ENCODE peak calls at places on chromosomes 7 and 10, in eight cellular contexts. One of them, this sample, is unnamed.
A peak's percentile ranks its signal among the peaks of the same experiment; 100 is the strongest.

GRCh38 chr7:91151916-91152315 is 112.3 kb upstream of the FZD1 start:
- DNase-seq in activated CD4-positive, CD25-positive, alpha-beta regulatory T cell: no peak
- DNase-seq in endothelial cell: no peak
- DNase-seq in ecto neural progenitor cell: no peak
- DNase-seq in EH: no peak
- DNase-seq in Calu3: no peak
- DNase-seq in astrocyte of the hippocampus: no peak
- DNase-seq in activated gamma-delta T cell: no peak
- DNase-seq in this sample: peak; percentile 28

GRCh38 chr7:51569176-51569575 is 252.6 kb upstream of the COBL start:
- DNase-seq in activated CD4-positive, CD25-positive, alpha-beta regulatory T cell: no peak
- DNase-seq in endothelial cell: no peak
- DNase-seq in ecto neural progenitor cell: no peak
- DNase-seq in EH: no peak
- DNase-seq in Calu3: no peak
- DNase-seq in astrocyte of the hippocampus: no peak
- DNase-seq in activated gamma-delta T cell: no peak
- DNase-seq in this sample: no peak

GRCh38 chr7:150947761-150948680 is 30.1 kb downstream of the KCNH2 start:
- DNase-seq in activated CD4-positive, CD25-positive, alpha-beta regulatory T cell: no peak
- DNase-seq in endothelial cell: no peak
- DNase-seq in ecto neural progenitor cell: peak; percentile 49
- DNase-seq in EH: no peak
- DNase-seq in Calu3: no peak
- DNase-seq in astrocyte of the hippocampus: no peak
- DNase-seq in activated gamma-delta T cell: no peak
- DNase-seq in this sample: no peak

GRCh38 chr10:51699145-51699474 is 285 bp downstream of the CSTF2T start:
- DNase-seq in activated CD4-positive, CD25-positive, alpha-beta regulatory T cell: no peak
- DNase-seq in endothelial cell: no peak
- DNase-seq in ecto neural progenitor cell: no peak
- DNase-seq in EH: no peak
- DNase-seq in Calu3: no peak
- DNase-seq in astrocyte of the hippocampus: no peak
- DNase-seq in activated gamma-delta T cell: no peak
- DNase-seq in this sample: no peak

GRCh38 chr10:57142925-57143576 is 782.0 kb upstream of the ZWINT start:
- DNase-seq in activated CD4-positive, CD25-positive, alpha-beta regulatory T cell: no peak
- DNase-seq in endothelial cell: no peak
- DNase-seq in ecto neural progenitor cell: no peak
- DNase-seq in EH: no peak
- DNase-seq in Calu3: no peak
- DNase-seq in astrocyte of the hippocampus: no peak
- DNase-seq in activated gamma-delta T cell: no peak
- DNase-seq in this sample: no peak

GRCh38 chr7:26449175-26450165 is 157.8 kb downstream of the SNX10 start:
- DNase-seq in activated CD4-positive, CD25-positive, alpha-beta regulatory T cell: no peak
- DNase-seq in endothelial cell: no peak
- DNase-seq in ecto neural progenitor cell: no peak
- DNase-seq in EH: peak; percentile 82
- DNase-seq in Calu3: peak; percentile 31
- DNase-seq in astrocyte of the hippocampus: peak; percentile 67
- DNase-seq in activated gamma-delta T cell: no peak
- DNase-seq in this sample: no peak

GRCh38 chr10:69728335-69728861 is 73.3 kb upstream of the COL13A1 start:
- DNase-seq in activated CD4-positive, CD25-positive, alpha-beta regulatory T cell: no peak
- DNase-seq in endothelial cell: no peak
- DNase-seq in ecto neural progenitor cell: no peak
- DNase-seq in EH: peak; percentile 88
- DNase-seq in Calu3: no peak
- DNase-seq in astrocyte of the hippocampus: peak; percentile 26
- DNase-seq in activated gamma-delta T cell: no peak
- DNase-seq in this sample: no peak

GRCh38 chr10:131001438-131001837 is 310.1 kb downstream of the TCERG1L start:
- DNase-seq in activated CD4-positive, CD25-positive, alpha-beta regulatory T cell: no peak
- DNase-seq in endothelial cell: no peak
- DNase-seq in ecto neural progenitor cell: no peak
- DNase-seq in EH: no peak
- DNase-seq in Calu3: no peak
- DNase-seq in astrocyte of the hippocampus: no peak
- DNase-seq in activated gamma-delta T cell: no peak
- DNase-seq in this sample: no peak

GRCh38 chr7:141074162-141074989 is 512 bp downstream of the TMEM178B start:
- DNase-seq in activated CD4-positive, CD25-positive, alpha-beta regulatory T cell: no peak
- DNase-seq in endothelial cell: peak; percentile 38
- DNase-seq in ecto neural progenitor cell: peak; percentile 68
- DNase-seq in EH: no peak
- DNase-seq in Calu3: peak; percentile 35
- DNase-seq in astrocyte of the hippocampus: peak; percentile 62
- DNase-seq in activated gamma-delta T cell: no peak
- DNase-seq in this sample: peak; percentile 82

GRCh38 chr10:100506596-100507356 is 12.9 kb downstream of the SEC31B start:
- DNase-seq in activated CD4-positive, CD25-positive, alpha-beta regulatory T cell: no peak
- DNase-seq in endothelial cell: no peak
- DNase-seq in ecto neural progenitor cell: no peak
- DNase-seq in EH: peak; percentile 88
- DNase-seq in Calu3: no peak
- DNase-seq in astrocyte of the hippocampus: no peak
- DNase-seq in activated gamma-delta T cell: no peak
- DNase-seq in this sample: no peak

GRCh38 chr7:82331234-82331633 is 112.3 kb downstream of the CACNA2D1 start:
- DNase-seq in activated CD4-positive, CD25-positive, alpha-beta regulatory T cell: no peak
- DNase-seq in endothelial cell: no peak
- DNase-seq in ecto neural progenitor cell: no peak
- DNase-seq in EH: peak; percentile 11
- DNase-seq in Calu3: no peak
- DNase-seq in astrocyte of the hippocampus: no peak
- DNase-seq in activated gamma-delta T cell: no peak
- DNase-seq in this sample: no peak

GRCh38 chr7:134832367-134832766 is 52.9 kb downstream of the CALD1 start:
- DNase-seq in activated CD4-positive, CD25-positive, alpha-beta regulatory T cell: no peak
- DNase-seq in endothelial cell: no peak
- DNase-seq in ecto neural progenitor cell: no peak
- DNase-seq in EH: no peak
- DNase-seq in Calu3: no peak
- DNase-seq in astrocyte of the hippocampus: no peak
- DNase-seq in activated gamma-delta T cell: no peak
- DNase-seq in this sample: no peak

GRCh38 chr10:132388901-132389630 is 7.9 kb upstream of the PWWP2B start:
- DNase-seq in activated CD4-positive, CD25-positive, alpha-beta regulatory T cell: no peak
- DNase-seq in endothelial cell: no peak
- DNase-seq in ecto neural progenitor cell: no peak
- DNase-seq in EH: no peak
- DNase-seq in Calu3: no peak
- DNase-seq in astrocyte of the hippocampus: no peak
- DNase-seq in activated gamma-delta T cell: no peak
- DNase-seq in this sample: no peak

GRCh38 chr10:114408112-114408967 is 4.0 kb upstream of the AFAP1L2 start:
- DNase-seq in activated CD4-positive, CD25-positive, alpha-beta regulatory T cell: no peak
- DNase-seq in endothelial cell: no peak
- DNase-seq in ecto neural progenitor cell: no peak
- DNase-seq in EH: no peak
- DNase-seq in Calu3: no peak
- DNase-seq in astrocyte of the hippocampus: no peak
- DNase-seq in activated gamma-delta T cell: no peak
- DNase-seq in this sample: no peak

GRCh38 chr10:42753126-42753506 is 29.5 kb upstream of the BMS1 start:
- DNase-seq in activated CD4-positive, CD25-positive, alpha-beta regulatory T cell: peak; percentile 61
- DNase-seq in endothelial cell: peak; percentile 90
- DNase-seq in ecto neural progenitor cell: peak; percentile 87
- DNase-seq in EH: peak; percentile 71
- DNase-seq in Calu3: peak; percentile 92
- DNase-seq in astrocyte of the hippocampus: peak; percentile 88
- DNase-seq in activated gamma-delta T cell: peak; percentile 24
- DNase-seq in this sample: peak; percentile 54

GRCh38 chr10:33160151-33160550 is 174.3 kb downstream of the NRP1 start:
- DNase-seq in activated CD4-positive, CD25-positive, alpha-beta regulatory T cell: no peak
- DNase-seq in endothelial cell: no peak
- DNase-seq in ecto neural progenitor cell: no peak
- DNase-seq in EH: no peak
- DNase-seq in Calu3: no peak
- DNase-seq in astrocyte of the hippocampus: peak; percentile 60
- DNase-seq in activated gamma-delta T cell: no peak
- DNase-seq in this sample: no peak

GRCh38 chr7:47587389-47587788 is 5.5 kb upstream of the TNS3 start:
- DNase-seq in activated CD4-positive, CD25-positive, alpha-beta regulatory T cell: no peak
- DNase-seq in endothelial cell: no peak
- DNase-seq in ecto neural progenitor cell: no peak
- DNase-seq in EH: peak; percentile 70
- DNase-seq in Calu3: no peak
- DNase-seq in astrocyte of the hippocampus: no peak
- DNase-seq in activated gamma-delta T cell: no peak
- DNase-seq in this sample: no peak

GRCh38 chr10:30384791-30385201 is 35.7 kb upstream of the MTPAP start:
- DNase-seq in activated CD4-positive, CD25-positive, alpha-beta regulatory T cell: no peak
- DNase-seq in endothelial cell: peak; percentile 19
- DNase-seq in ecto neural progenitor cell: peak; percentile 71
- DNase-seq in EH: peak; percentile 40
- DNase-seq in Calu3: peak; percentile 50
- DNase-seq in astrocyte of the hippocampus: peak; percentile 58
- DNase-seq in activated gamma-delta T cell: no peak
- DNase-seq in this sample: peak; percentile 76

GRCh38 chr10:103808784-103809183 is 46.6 kb downstream of the SH3PXD2A start:
- DNase-seq in activated CD4-positive, CD25-positive, alpha-beta regulatory T cell: no peak
- DNase-seq in endothelial cell: no peak
- DNase-seq in ecto neural progenitor cell: no peak
- DNase-seq in EH: no peak
- DNase-seq in Calu3: no peak
- DNase-seq in astrocyte of the hippocampus: no peak
- DNase-seq in activated gamma-delta T cell: no peak
- DNase-seq in this sample: no peak

GRCh38 chr10:119812684-119813083 is 60.0 kb downstream of the MCMBP start:
- DNase-seq in activated CD4-positive, CD25-positive, alpha-beta regulatory T cell: no peak
- DNase-seq in endothelial cell: no peak
- DNase-seq in ecto neural progenitor cell: no peak
- DNase-seq in EH: no peak
- DNase-seq in Calu3: no peak
- DNase-seq in astrocyte of the hippocampus: no peak
- DNase-seq in activated gamma-delta T cell: no peak
- DNase-seq in this sample: no peak

GRCh38 chr7:130891254-130892094 is 157.5 kb upstream of the KLF14 start:
- DNase-seq in activated CD4-positive, CD25-positive, alpha-beta regulatory T cell: no peak
- DNase-seq in endothelial cell: no peak
- DNase-seq in ecto neural progenitor cell: no peak
- DNase-seq in EH: peak; percentile 98
- DNase-seq in Calu3: no peak
- DNase-seq in astrocyte of the hippocampus: peak; percentile 96
- DNase-seq in activated gamma-delta T cell: no peak
- DNase-seq in this sample: peak; percentile 91

GRCh38 chr7:71021049-71021448 is 110.9 kb upstream of the GALNT17 start:
- DNase-seq in activated CD4-positive, CD25-positive, alpha-beta regulatory T cell: no peak
- DNase-seq in endothelial cell: no peak
- DNase-seq in ecto neural progenitor cell: no peak
- DNase-seq in EH: no peak
- DNase-seq in Calu3: no peak
- DNase-seq in astrocyte of the hippocampus: no peak
- DNase-seq in activated gamma-delta T cell: no peak
- DNase-seq in this sample: no peak

GRCh38 chr10:46787321-46787615 is 124.0 kb upstream of the PTPN20 start:
- DNase-seq in activated CD4-positive, CD25-positive, alpha-beta regulatory T cell: no peak
- DNase-seq in endothelial cell: no peak
- DNase-seq in ecto neural progenitor cell: no peak
- DNase-seq in EH: peak; percentile 76
- DNase-seq in Calu3: peak; percentile 57
- DNase-seq in astrocyte of the hippocampus: peak; percentile 53
- DNase-seq in activated gamma-delta T cell: no peak
- DNase-seq in this sample: peak; percentile 49

GRCh38 chr10:101902032-101902799 is 58.6 kb upstream of the KCNIP2 start:
- DNase-seq in activated CD4-positive, CD25-positive, alpha-beta regulatory T cell: no peak
- DNase-seq in endothelial cell: no peak
- DNase-seq in ecto neural progenitor cell: peak; percentile 54
- DNase-seq in EH: no peak
- DNase-seq in Calu3: no peak
- DNase-seq in astrocyte of the hippocampus: no peak
- DNase-seq in activated gamma-delta T cell: no peak
- DNase-seq in this sample: no peak

GRCh38 chr7:49166441-49166840 is 242.1 kb downstream of the CDC14C start:
- DNase-seq in activated CD4-positive, CD25-positive, alpha-beta regulatory T cell: no peak
- DNase-seq in endothelial cell: no peak
- DNase-seq in ecto neural progenitor cell: no peak
- DNase-seq in EH: no peak
- DNase-seq in Calu3: no peak
- DNase-seq in astrocyte of the hippocampus: peak; percentile 0
- DNase-seq in activated gamma-delta T cell: no peak
- DNase-seq in this sample: no peak

GRCh38 chr7:129492406-129492805 is 9.9 kb upstream of the SMKR1 start:
- DNase-seq in activated CD4-positive, CD25-positive, alpha-beta regulatory T cell: no peak
- DNase-seq in endothelial cell: no peak
- DNase-seq in ecto neural progenitor cell: no peak
- DNase-seq in EH: no peak
- DNase-seq in Calu3: no peak
- DNase-seq in astrocyte of the hippocampus: no peak
- DNase-seq in activated gamma-delta T cell: no peak
- DNase-seq in this sample: no peak

GRCh38 chr7:105849122-105849855 is 27.1 kb downstream of the ATXN7L1 start:
- DNase-seq in activated CD4-positive, CD25-positive, alpha-beta regulatory T cell: no peak
- DNase-seq in endothelial cell: no peak
- DNase-seq in ecto neural progenitor cell: no peak
- DNase-seq in EH: peak; percentile 38
- DNase-seq in Calu3: no peak
- DNase-seq in astrocyte of the hippocampus: no peak
- DNase-seq in activated gamma-delta T cell: no peak
- DNase-seq in this sample: peak; percentile 30

GRCh38 chr10:70158113-70158512 is 11.6 kb upstream of the TYSND1 start:
- DNase-seq in activated CD4-positive, CD25-positive, alpha-beta regulatory T cell: no peak
- DNase-seq in endothelial cell: no peak
- DNase-seq in ecto neural progenitor cell: no peak
- DNase-seq in EH: no peak
- DNase-seq in Calu3: no peak
- DNase-seq in astrocyte of the hippocampus: no peak
- DNase-seq in activated gamma-delta T cell: no peak
- DNase-seq in this sample: no peak

GRCh38 chr10:125152646-125153368 is 7.6 kb downstream of the CTBP2 start:
- DNase-seq in activated CD4-positive, CD25-positive, alpha-beta regulatory T cell: no peak
- DNase-seq in endothelial cell: no peak
- DNase-seq in ecto neural progenitor cell: no peak
- DNase-seq in EH: peak; percentile 44
- DNase-seq in Calu3: no peak
- DNase-seq in astrocyte of the hippocampus: peak; percentile 70
- DNase-seq in activated gamma-delta T cell: no peak
- DNase-seq in this sample: peak; percentile 27

GRCh38 chr7:106668853-106669539 is 8.0 kb upstream of the CCDC71L start:
- DNase-seq in activated CD4-positive, CD25-positive, alpha-beta regulatory T cell: no peak
- DNase-seq in endothelial cell: no peak
- DNase-seq in ecto neural progenitor cell: no peak
- DNase-seq in EH: no peak
- DNase-seq in Calu3: no peak
- DNase-seq in astrocyte of the hippocampus: no peak
- DNase-seq in activated gamma-delta T cell: no peak
- DNase-seq in this sample: no peak

GRCh38 chr10:44619521-44619920 is 234.6 kb upstream of the CXCL12 start:
- DNase-seq in activated CD4-positive, CD25-positive, alpha-beta regulatory T cell: no peak
- DNase-seq in endothelial cell: no peak
- DNase-seq in ecto neural progenitor cell: no peak
- DNase-seq in EH: no peak
- DNase-seq in Calu3: no peak
- DNase-seq in astrocyte of the hippocampus: no peak
- DNase-seq in activated gamma-delta T cell: no peak
- DNase-seq in this sample: no peak

GRCh38 chr10:33414841-33415240 is 80.4 kb upstream of the NRP1 start:
- DNase-seq in activated CD4-positive, CD25-positive, alpha-beta regulatory T cell: no peak
- DNase-seq in endothelial cell: no peak
- DNase-seq in ecto neural progenitor cell: no peak
- DNase-seq in EH: peak; percentile 32
- DNase-seq in Calu3: no peak
- DNase-seq in astrocyte of the hippocampus: peak; percentile 52
- DNase-seq in activated gamma-delta T cell: no peak
- DNase-seq in this sample: no peak

GRCh38 chr10:15436696-15437095 is 65.6 kb upstream of the FAM171A1 start:
- DNase-seq in activated CD4-positive, CD25-positive, alpha-beta regulatory T cell: no peak
- DNase-seq in endothelial cell: no peak
- DNase-seq in ecto neural progenitor cell: no peak
- DNase-seq in EH: no peak
- DNase-seq in Calu3: no peak
- DNase-seq in astrocyte of the hippocampus: no peak
- DNase-seq in activated gamma-delta T cell: no peak
- DNase-seq in this sample: no peak

GRCh38 chr10:118971187-118971586 is 58.3 kb upstream of the NANOS1 start:
- DNase-seq in activated CD4-positive, CD25-positive, alpha-beta regulatory T cell: no peak
- DNase-seq in endothelial cell: no peak
- DNase-seq in ecto neural progenitor cell: peak; percentile 20
- DNase-seq in EH: no peak
- DNase-seq in Calu3: no peak
- DNase-seq in astrocyte of the hippocampus: no peak
- DNase-seq in activated gamma-delta T cell: no peak
- DNase-seq in this sample: no peak